ENCODE peak calls at places on chromosomes 13 and 19, in nine cellular contexts. M is glutamatergic neuron, U is fibroblast of pulmonary artery, R is hepatocyte, T is astrocyte of the spinal cord, C is AG04450, I is progenitor cell of endocrine pancreas, X is endodermal cell, V is cardiac fibroblast. N is an unnamed sample.

GRCh38 chr13:110503037-110503901 is 58.3 kb downstream of the RAB20 start:
- DNase-seq in M (no peak), U (no peak), R (peak), T (peak), C (no peak), I (no peak), X (no peak), V (peak), N (no peak)

GRCh38 chr13:26679945-26680516 is 80.6 kb downstream of the GPR12 start:
- DNase-seq in M (peak), U (no peak), R (no peak), T (peak), C (no peak), I (no peak), X (peak), V (no peak), N (no peak)

GRCh38 chr13:50798923-50799322 is 44.6 kb downstream of the DLEU7 start:
- DNase-seq in M (no peak), U (peak), R (no peak), T (peak), C (no peak), I (no peak), X (no peak), V (peak), N (no peak)

GRCh38 chr13:21402586-21403307 is 56.4 kb downstream of the ZDHHC20 start:
- DNase-seq in M (no peak), U (peak), R (no peak), T (peak), C (no peak), I (no peak), X (no peak), V (peak), N (peak)

GRCh38 chr19:10346509-10346908 is 7.1 kb upstream of the ICAM3 start:
- DNase-seq in M (no peak), U (peak), R (no peak), T (no peak), C (no peak), I (no peak), X (no peak), V (peak), N (no peak)

GRCh38 chr19:49637865-49638350 is 2.0 kb downstream of the RRAS start:
- DNase-seq in M (peak), U (peak), R (peak), T (peak), C (no peak), I (no peak), X (peak), V (peak), N (no peak)

GRCh38 chr19:33064117-33064777 is 441 bp downstream of the RHPN2 start:
- DNase-seq in M (peak), U (no peak), R (peak), T (no peak), C (no peak), I (peak), X (peak), V (no peak), N (peak)

GRCh38 chr19:4373601-4374441 is 26.5 kb downstream of the SH3GL1 start:
- DNase-seq in M (no peak), U (peak), R (no peak), T (no peak), C (no peak), I (no peak), X (no peak), V (peak), N (no peak)

GRCh38 chr19:47618771-47619170 is 9.8 kb downstream of the BICRA start:
- DNase-seq in M (no peak), U (no peak), R (no peak), T (peak), C (no peak), I (no peak), X (no peak), V (peak), N (no peak)

GRCh38 chr13:33280923-33281322 is 4.6 kb downstream of the STARD13 start:
- DNase-seq in M (no peak), U (no peak), R (no peak), T (peak), C (no peak), I (no peak), X (no peak), V (peak), N (no peak)

GRCh38 chr13:32902898-32903297 is 113.3 kb upstream of the KL start:
- DNase-seq in M (no peak), U (peak), R (no peak), T (peak), C (no peak), I (no peak), X (peak), V (peak), N (no peak)

GRCh38 chr13:93248627-93249047 is 22.0 kb downstream of the GPC6 start:
- DNase-seq in M (peak), U (peak), R (peak), T (peak), C (no peak), I (peak), X (peak), V (no peak), N (no peak)

GRCh38 chr19:43651758-43652545 is 12.3 kb upstream of the CADM4 start:
- DNase-seq in M (peak), U (peak), R (peak), T (peak), C (peak), I (peak), X (peak), V (peak), N (peak)

GRCh38 chr13:24271611-24272451 is 37.5 kb upstream of the C1QTNF9 start:
- DNase-seq in M (no peak), U (peak), R (peak), T (peak), C (peak), I (no peak), X (peak), V (peak), N (peak)

GRCh38 chr19:45218426-45218825 is 26.8 kb downstream of the EXOC3L2 start:
- DNase-seq in M (no peak), U (no peak), R (no peak), T (no peak), C (no peak), I (no peak), X (no peak), V (no peak), N (no peak)

GRCh38 chr19:45217957-45218334 is 27.3 kb downstream of the EXOC3L2 start:
- DNase-seq in M (no peak), U (no peak), R (no peak), T (no peak), C (no peak), I (no peak), X (no peak), V (no peak), N (no peak)

GRCh38 chr19:45217193-45217956 is 27.8 kb downstream of the EXOC3L2 start:
- DNase-seq in M (no peak), U (no peak), R (peak), T (no peak), C (no peak), I (no peak), X (peak), V (no peak), N (no peak)

GRCh38 chr19:45215391-45216191 is 29.6 kb downstream of the EXOC3L2 start:
- DNase-seq in M (peak), U (no peak), R (peak), T (no peak), C (no peak), I (peak), X (peak), V (no peak), N (no peak)

GRCh38 chr19:45216677-45217076 is 28.5 kb downstream of the EXOC3L2 start:
- DNase-seq in M (no peak), U (no peak), R (no peak), T (no peak), C (no peak), I (no peak), X (no peak), V (no peak), N (no peak)
- TF ChIP-seq CTCF in M (no peak), U (no peak), R (no peak), T (no peak), C (no peak), I (no peak), X (no peak), V (no peak), N (no peak)

GRCh38 chr19:2171349-2172145 is 7.8 kb downstream of the DOT1L start:
- DNase-seq in M (peak), U (peak), R (peak), T (no peak), C (no peak), I (no peak), X (peak), V (peak), N (peak)
- TF ChIP-seq CTCF in M (no peak), U (no peak), R (peak), T (peak), C (no peak), I (peak), X (peak), V (peak), N (peak)

GRCh38 chr19:45079063-45079910 is at the start of gene GEMIN7:
- DNase-seq in M (peak), U (peak), R (peak), T (peak), C (no peak), I (peak), X (peak), V (peak), N (peak)
- TF ChIP-seq CTCF in M (no peak), U (no peak), R (no peak), T (no peak), C (no peak), I (peak), X (peak), V (no peak), N (no peak)

DNA sequence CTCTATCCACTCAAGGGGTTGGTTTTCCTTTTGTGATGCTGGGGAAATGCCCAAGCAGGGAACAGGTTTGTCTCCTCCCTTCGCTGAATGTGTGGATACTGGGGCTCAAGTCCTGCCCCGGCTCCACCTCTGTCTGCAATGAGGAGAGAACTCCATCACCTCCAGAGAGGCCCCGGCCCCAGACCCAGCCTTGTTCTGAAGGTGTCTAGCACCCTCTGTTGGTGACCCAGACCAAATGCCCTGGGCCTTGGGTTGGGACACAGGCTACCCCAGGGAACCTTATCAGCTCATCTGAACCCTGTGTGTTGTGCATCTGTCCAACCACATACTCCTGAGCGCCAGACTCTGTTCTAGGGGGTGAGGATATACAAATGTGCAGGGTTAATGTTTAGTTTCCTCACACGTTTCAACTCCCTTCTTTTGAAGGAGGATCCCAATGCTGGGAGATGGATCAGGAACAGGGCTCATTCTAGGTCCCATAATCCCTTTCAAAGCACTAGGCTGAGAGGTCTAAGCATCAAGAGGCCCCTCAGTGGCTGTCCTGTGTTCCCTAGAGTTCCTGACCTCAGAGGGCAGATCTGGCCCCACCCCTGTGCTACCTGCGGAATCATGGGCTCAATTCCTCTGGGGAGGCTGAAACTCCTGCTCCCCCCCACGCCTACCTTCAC is 112.5 kb upstream of the SLC7A1 start:
- DNase-seq in M (peak), U (peak), R (peak), T (peak), C (peak), I (no peak), X (peak), V (peak), N (peak)
- TF ChIP-seq CTCF in M (peak), U (peak), R (peak), T (peak), C (peak), I (peak), X (peak), V (peak), N (peak)

DNA sequence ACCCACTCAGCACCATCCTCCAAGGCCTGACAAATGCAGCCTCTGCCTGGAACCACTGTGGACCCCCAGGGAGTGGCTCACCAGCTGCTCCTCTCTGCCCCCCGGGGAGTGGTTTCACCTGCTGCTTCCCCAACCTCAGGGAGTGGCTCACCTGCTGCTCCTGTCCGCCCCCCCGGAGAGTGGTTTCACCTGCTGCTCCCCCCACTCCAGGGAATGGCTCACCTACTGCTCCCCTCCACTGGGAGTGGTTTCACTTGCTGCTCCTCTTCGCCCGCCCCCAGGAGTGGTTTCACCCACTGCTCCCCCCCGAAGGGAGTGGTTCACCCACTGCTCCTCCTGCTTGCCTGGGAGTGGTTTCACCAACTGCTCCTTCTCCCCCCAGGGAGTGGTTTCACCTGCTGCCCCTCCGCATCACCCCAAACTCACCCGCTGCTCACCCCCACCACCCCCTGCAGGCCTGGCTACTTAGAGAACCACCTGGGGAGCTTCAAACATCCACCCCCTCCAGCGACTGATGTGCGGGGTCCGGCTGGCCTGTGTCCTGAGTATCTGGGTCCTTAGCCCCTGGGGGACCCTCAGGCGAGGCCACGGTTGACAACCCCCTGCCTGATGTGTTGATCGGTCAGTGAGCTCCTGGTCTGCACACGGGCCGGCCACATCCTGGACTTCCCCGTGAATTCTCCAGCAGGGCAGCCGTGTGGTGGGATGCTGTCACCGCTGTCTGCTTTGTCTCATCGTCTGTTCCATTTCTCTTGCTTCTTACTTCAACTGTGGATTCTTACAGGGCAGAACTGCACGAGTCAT is 14.6 kb upstream of the TMEM255B start:
- DNase-seq in M (no peak), U (no peak), R (no peak), T (no peak), C (no peak), I (no peak), X (no peak), V (no peak), N (no peak)
- TF ChIP-seq CTCF in M (no peak), U (no peak), R (no peak), T (no peak), C (no peak), I (no peak), X (no peak), V (no peak), N (no peak)

GRCh38 chr19:6556043-6556449 is 25.2 kb downstream of the TNFSF9 start:
- DNase-seq in M (no peak), U (no peak), R (no peak), T (no peak), C (no peak), I (no peak), X (no peak), V (no peak), N (no peak)

GRCh38 chr19:6551091-6551490 is 20.3 kb downstream of the TNFSF9 start:
- DNase-seq in M (no peak), U (no peak), R (no peak), T (no peak), C (no peak), I (no peak), X (no peak), V (no peak), N (no peak)

GRCh38 chr19:6556480-6556879 is 25.7 kb downstream of the TNFSF9 start:
- DNase-seq in M (no peak), U (peak), R (no peak), T (no peak), C (no peak), I (no peak), X (no peak), V (peak), N (peak)

DNA sequence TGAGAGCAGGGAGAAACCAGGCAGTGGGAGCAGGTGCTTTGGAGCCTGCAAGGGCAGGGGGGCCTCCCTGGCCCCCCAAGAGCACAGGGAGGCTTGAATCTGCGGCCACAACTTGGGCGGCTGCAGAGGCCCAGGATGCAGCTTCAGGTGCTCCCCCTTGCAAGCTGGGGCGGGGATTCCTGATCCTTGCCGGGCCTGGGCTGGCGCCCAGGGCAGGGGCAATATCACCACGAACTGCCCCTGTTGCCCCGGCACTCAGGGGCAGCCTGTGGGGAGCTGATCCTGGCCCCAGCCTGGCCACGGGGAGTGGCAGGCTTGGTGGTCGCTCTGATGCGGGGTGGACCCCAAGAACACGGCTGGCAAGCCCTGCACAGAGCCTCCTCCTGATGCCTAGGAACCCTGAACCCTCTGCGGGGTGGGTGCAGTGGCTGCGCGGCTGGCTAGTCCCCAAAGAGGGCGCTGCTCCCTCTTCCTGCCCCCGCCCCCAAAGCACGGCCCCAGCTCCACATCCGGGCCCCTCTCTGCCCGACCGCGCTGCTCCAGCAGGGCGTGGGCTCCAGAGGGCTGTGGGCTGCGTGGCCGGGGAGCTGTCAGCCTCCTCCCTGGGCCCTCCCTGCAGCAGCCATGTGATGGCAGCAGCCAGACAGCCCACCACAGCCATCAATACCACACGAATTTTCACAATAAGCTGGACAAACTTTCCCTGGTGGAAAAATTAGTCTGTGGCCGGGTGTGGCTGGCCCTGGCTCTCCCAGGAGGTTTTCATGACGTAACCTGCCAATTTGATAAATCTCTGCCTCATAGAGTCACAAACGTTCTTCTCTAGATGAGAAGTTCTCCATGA is 21.0 kb downstream of the TNFSF9 start:
- DNase-seq in M (peak), U (no peak), R (peak), T (no peak), C (no peak), I (peak), X (peak), V (peak), N (peak)
- TF ChIP-seq CTCF in M (peak), U (no peak), R (no peak), T (no peak), C (no peak), I (peak), X (peak), V (peak), N (peak)

GRCh38 chr19:8311461-8312260 is 3.5 kb upstream of the CD320 start:
- DNase-seq in M (no peak), U (no peak), R (no peak), T (no peak), C (no peak), I (no peak), X (no peak), V (no peak), N (no peak)

GRCh38 chr19:8321067-8321759 is at the start of the genes NDUFA7 and RPS28:
- DNase-seq in M (peak), U (peak), R (peak), T (peak), C (peak), I (peak), X (peak), V (peak), N (peak)

GRCh38 chr19:8320564-8321066 is 560 bp downstream of the NDUFA7 start:
- DNase-seq in M (no peak), U (no peak), R (peak), T (no peak), C (no peak), I (no peak), X (peak), V (peak), N (peak)

GRCh38 chr19:8319807-8320520 is 1.2 kb downstream of the NDUFA7 start:
- DNase-seq in M (no peak), U (no peak), R (no peak), T (no peak), C (no peak), I (no peak), X (no peak), V (no peak), N (no peak)

DNA sequence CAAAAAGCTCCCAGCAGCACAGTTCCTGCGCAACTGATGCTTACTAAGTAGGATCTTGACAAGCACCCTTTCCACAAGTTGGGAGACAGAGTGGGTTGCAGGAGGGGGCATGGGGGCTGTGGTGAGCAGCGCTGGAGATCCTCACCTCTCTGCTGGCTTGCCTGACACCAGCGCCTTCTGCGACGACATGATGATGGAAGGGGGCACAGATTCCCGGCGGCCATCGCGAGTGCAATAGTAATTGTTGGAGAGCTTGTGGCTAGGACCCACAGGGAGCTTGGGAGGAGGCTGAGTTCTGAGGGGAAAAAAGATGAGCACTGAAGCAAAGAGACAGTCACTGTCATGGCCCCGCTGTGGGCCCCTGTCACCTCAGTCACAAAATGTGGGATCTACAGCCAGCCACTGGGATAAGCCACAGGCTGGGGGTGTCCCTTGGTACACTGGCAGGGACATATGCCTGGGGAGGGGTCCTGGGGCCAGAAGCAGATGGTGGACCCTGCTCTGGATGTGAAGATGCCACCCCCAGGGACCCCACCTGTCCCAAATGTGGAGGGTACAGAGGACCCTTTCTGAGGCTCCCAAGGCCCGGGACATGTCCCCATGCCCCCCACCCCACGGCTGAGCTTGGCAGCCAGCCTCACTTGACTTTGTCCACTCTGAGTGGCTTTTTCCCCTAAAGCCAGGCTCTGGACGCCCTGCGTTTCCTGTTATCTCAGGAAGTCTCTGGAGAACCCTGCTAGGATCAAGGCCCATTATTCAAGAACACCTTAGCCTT is 4.6 kb downstream of the NDUFA7 start:
- DNase-seq in M (no peak), U (no peak), R (no peak), T (no peak), C (no peak), I (no peak), X (no peak), V (no peak), N (no peak)
- TF ChIP-seq CTCF in M (no peak), U (no peak), R (no peak), T (no peak), C (no peak), I (no peak), X (no peak), V (no peak), N (no peak)

GRCh38 chr13:44661936-44662335 is 85.8 kb upstream of the TSC22D1 start:
- DNase-seq in M (no peak), U (no peak), R (no peak), T (no peak), C (no peak), I (no peak), X (no peak), V (no peak), N (no peak)
- TF ChIP-seq CTCF in M (no peak), U (no peak), R (no peak), T (no peak), C (no peak), I (no peak), X (no peak), V (no peak), N (no peak)

GRCh38 chr19:17327654-17328516 is 6.8 kb downstream of the ANO8 start:
- DNase-seq in M (peak), U (peak), R (peak), T (no peak), C (no peak), I (peak), X (peak), V (no peak), N (peak)
- TF ChIP-seq CTCF in M (peak), U (peak), R (peak), T (peak), C (peak), I (peak), X (peak), V (no peak), N (no peak)

N was measured in activated CD8-positive, alpha-beta T cell treated with anti-CD3 and anti-CD28 coated beads for 36 hours.